ENCODE peak calls at places on chromosomes 16 and 17, in five cellular contexts. One of them, this sample, is unnamed.

GRCh38 chr16:78980825-78981224 is 619.7 kb downstream of the MAF start:
- DNase-seq in mucosa of descending colon: no peak
- DNase-seq in colonic mucosa: no peak
- DNase-seq in BJ: no peak
- DNase-seq in AG08395: no peak
- DNase-seq in this sample: no peak

GRCh38 chr17:42251115-42251514 is 25.1 kb downstream of the STAT5B start:
- DNase-seq in mucosa of descending colon: no peak
- DNase-seq in colonic mucosa: no peak
- DNase-seq in BJ: no peak
- DNase-seq in AG08395: no peak
- DNase-seq in this sample: peak; percentile 36

GRCh38 chr17:57881143-57881542 is 31.3 kb upstream of the MRPS23 start:
- DNase-seq in mucosa of descending colon: peak; percentile 44
- DNase-seq in colonic mucosa: no peak
- DNase-seq in BJ: peak; percentile 44
- DNase-seq in AG08395: peak; percentile 83
- DNase-seq in this sample: no peak

GRCh38 chr16:14092579-14092978 is 21.5 kb downstream of the MRTFB start:
- DNase-seq in mucosa of descending colon: no peak
- DNase-seq in colonic mucosa: no peak
- DNase-seq in BJ: no peak
- DNase-seq in AG08395: no peak
- DNase-seq in this sample: no peak

GRCh38 chr16:84198401-84198800 is 7.4 kb downstream of the ADAD2 start:
- DNase-seq in mucosa of descending colon: no peak
- DNase-seq in colonic mucosa: no peak
- DNase-seq in BJ: no peak
- DNase-seq in AG08395: peak; percentile 48
- DNase-seq in this sample: no peak

GRCh38 chr17:5226940-5227878 is 7.5 kb downstream of the SCIMP start:
- DNase-seq in mucosa of descending colon: peak; percentile 62
- DNase-seq in colonic mucosa: no peak
- DNase-seq in BJ: no peak
- DNase-seq in AG08395: no peak
- DNase-seq in this sample: no peak

GRCh38 chr16:72013389-72013788 is 4.8 kb downstream of the DHODH start:
- DNase-seq in mucosa of descending colon: no peak
- DNase-seq in colonic mucosa: no peak
- DNase-seq in BJ: no peak
- DNase-seq in AG08395: no peak
- DNase-seq in this sample: no peak

GRCh38 chr16:35298460-35299243 is 1839.2 kb downstream of the TP53TG3F start:
- DNase-seq in mucosa of descending colon: no peak
- DNase-seq in colonic mucosa: no peak
- DNase-seq in BJ: no peak
- DNase-seq in AG08395: no peak
- DNase-seq in this sample: no peak

GRCh38 chr17:35243459-35244204 is 760 bp downstream of the SLFN5 start:
- DNase-seq in mucosa of descending colon: peak; percentile 56
- DNase-seq in colonic mucosa: peak; percentile 34
- DNase-seq in BJ: peak; percentile 46
- DNase-seq in AG08395: peak; percentile 48
- DNase-seq in this sample: no peak

GRCh38 chr17:17683710-17684365 is 2.6 kb downstream of the RAI1 start:
- DNase-seq in mucosa of descending colon: no peak
- DNase-seq in colonic mucosa: no peak
- DNase-seq in BJ: no peak
- DNase-seq in AG08395: no peak
- DNase-seq in this sample: no peak

GRCh38 chr16:30183961-30184429 is 593 bp downstream of the CORO1A start:
- DNase-seq in mucosa of descending colon: peak; percentile 88
- DNase-seq in colonic mucosa: peak; percentile 44
- DNase-seq in BJ: no peak
- DNase-seq in AG08395: no peak
- DNase-seq in this sample: peak; percentile 77

GRCh38 chr17:27809555-27809954 is 9.2 kb upstream of the NOS2 start:
- DNase-seq in mucosa of descending colon: no peak
- DNase-seq in colonic mucosa: no peak
- DNase-seq in BJ: no peak
- DNase-seq in AG08395: no peak
- DNase-seq in this sample: no peak

GRCh38 chr17:59121901-59122480 is 15.3 kb upstream of the TRIM37 start:
- DNase-seq in mucosa of descending colon: no peak
- DNase-seq in colonic mucosa: no peak
- DNase-seq in BJ: no peak
- DNase-seq in AG08395: no peak
- DNase-seq in this sample: no peak

GRCh38 chr17:44374306-44375195 is 10.9 kb upstream of the FAM171A2 start:
- DNase-seq in mucosa of descending colon: peak; percentile 55
- DNase-seq in colonic mucosa: peak; percentile 45
- DNase-seq in BJ: no peak
- DNase-seq in AG08395: no peak
- DNase-seq in this sample: no peak

GRCh38 chr16:23365602-23366240 is 63.6 kb downstream of the SCNN1B start:
- DNase-seq in mucosa of descending colon: no peak
- DNase-seq in colonic mucosa: no peak
- DNase-seq in BJ: no peak
- DNase-seq in AG08395: no peak
- DNase-seq in this sample: peak; percentile 61

GRCh38 chr17:35214631-35215273 is 20.6 kb upstream of the SLC35G3 start:
- DNase-seq in mucosa of descending colon: no peak
- DNase-seq in colonic mucosa: no peak
- DNase-seq in BJ: no peak
- DNase-seq in AG08395: no peak
- DNase-seq in this sample: no peak

GRCh38 chr17:64507418-64507766 is 615 bp downstream of the CEP95 start:
- DNase-seq in mucosa of descending colon: no peak
- DNase-seq in colonic mucosa: peak; percentile 44
- DNase-seq in BJ: peak; percentile 17
- DNase-seq in AG08395: peak; percentile 68
- DNase-seq in this sample: peak; percentile 27

GRCh38 chr16:81003610-81004460 is 2.9 kb downstream of the CMC2 start:
- DNase-seq in mucosa of descending colon: no peak
- DNase-seq in colonic mucosa: no peak
- DNase-seq in BJ: no peak
- DNase-seq in AG08395: no peak
- DNase-seq in this sample: no peak

GRCh38 chr17:10130263-10130662 is 68.1 kb downstream of the GAS7 start:
- DNase-seq in mucosa of descending colon: no peak
- DNase-seq in colonic mucosa: no peak
- DNase-seq in BJ: no peak
- DNase-seq in AG08395: no peak
- DNase-seq in this sample: no peak

GRCh38 chr17:45221081-45221996 is at the start of gene FMNL1:
- DNase-seq in mucosa of descending colon: peak; percentile 88
- DNase-seq in colonic mucosa: peak; percentile 47
- DNase-seq in BJ: no peak
- DNase-seq in AG08395: no peak
- DNase-seq in this sample: peak; percentile 25

GRCh38 chr16:7304257-7304656 is 28.4 kb upstream of the RBFOX1 start:
- DNase-seq in mucosa of descending colon: no peak
- DNase-seq in colonic mucosa: no peak
- DNase-seq in BJ: no peak
- DNase-seq in AG08395: no peak
- DNase-seq in this sample: no peak

GRCh38 chr16:53629607-53630312 is 73.9 kb downstream of the RPGRIP1L start:
- DNase-seq in mucosa of descending colon: no peak
- DNase-seq in colonic mucosa: no peak
- DNase-seq in BJ: no peak
- DNase-seq in AG08395: no peak
- DNase-seq in this sample: no peak

GRCh38 chr16:79651363-79651762 is 50.8 kb upstream of the MAF start:
- DNase-seq in mucosa of descending colon: peak; percentile 48
- DNase-seq in colonic mucosa: peak; percentile 52
- DNase-seq in BJ: no peak
- DNase-seq in AG08395: peak; percentile 57
- DNase-seq in this sample: no peak